ENCODE peak calls at places on chromosomes 6 and 20, in nine cellular contexts. One of them, this sample, is unnamed.

GRCh38 chr6:13766201-13766634 is 48.1 kb downstream of the MCUR1 start:
- DNase-seq in astrocyte of the cerebellum: no peak
- DNase-seq in spleen: no peak
- DNase-seq in AG04450: no peak
- DNase-seq in AG09309: peak
- DNase-seq in kidney: no peak
- DNase-seq in tibial artery: no peak
- DNase-seq in colonic mucosa: no peak
- DNase-seq in ovary: no peak
- DNase-seq in this sample: no peak

GRCh38 chr6:156718647-156719394 is 58.4 kb upstream of the ARID1B start:
- DNase-seq in colonic mucosa: peak
- DNase-seq in ovary: peak
- DNase-seq in AG04450: no peak
- DNase-seq in tibial artery: peak
- DNase-seq in AG09309: peak
- DNase-seq in kidney: peak
- DNase-seq in spleen: no peak
- DNase-seq in astrocyte of the cerebellum: no peak
- DNase-seq in this sample: no peak

GRCh38 chr20:37238426-37238825 is 23.2 kb downstream of the GHRH start:
- DNase-seq in tibial artery: no peak
- DNase-seq in colonic mucosa: no peak
- DNase-seq in AG09309: no peak
- DNase-seq in AG04450: no peak
- DNase-seq in astrocyte of the cerebellum: no peak
- DNase-seq in spleen: no peak
- DNase-seq in ovary: no peak
- DNase-seq in kidney: no peak
- DNase-seq in this sample: no peak

GRCh38 chr6:71333700-71334099 is 45.1 kb downstream of the OGFRL1 start:
- DNase-seq in AG04450: peak
- DNase-seq in AG09309: peak
- DNase-seq in kidney: no peak
- DNase-seq in colonic mucosa: no peak
- DNase-seq in tibial artery: peak
- DNase-seq in astrocyte of the cerebellum: peak
- DNase-seq in spleen: no peak
- DNase-seq in ovary: no peak
- DNase-seq in this sample: no peak

GRCh38 chr20:9117548-9117947 is 48.7 kb downstream of the PLCB4 start:
- DNase-seq in ovary: no peak
- DNase-seq in kidney: no peak
- DNase-seq in tibial artery: no peak
- DNase-seq in spleen: no peak
- DNase-seq in colonic mucosa: no peak
- DNase-seq in AG09309: no peak
- DNase-seq in astrocyte of the cerebellum: no peak
- DNase-seq in AG04450: no peak
- DNase-seq in this sample: no peak

GRCh38 chr6:1678201-1678600 is 68.5 kb downstream of the FOXC1 start:
- DNase-seq in tibial artery: no peak
- DNase-seq in astrocyte of the cerebellum: no peak
- DNase-seq in kidney: no peak
- DNase-seq in AG04450: no peak
- DNase-seq in AG09309: no peak
- DNase-seq in spleen: no peak
- DNase-seq in ovary: no peak
- DNase-seq in colonic mucosa: no peak
- DNase-seq in this sample: peak

GRCh38 chr6:40798069-40798770 is 211.1 kb upstream of the LRFN2 start:
- DNase-seq in spleen: no peak
- DNase-seq in tibial artery: no peak
- DNase-seq in astrocyte of the cerebellum: no peak
- DNase-seq in AG09309: no peak
- DNase-seq in kidney: no peak
- DNase-seq in AG04450: no peak
- DNase-seq in ovary: no peak
- DNase-seq in colonic mucosa: no peak
- DNase-seq in this sample: no peak

GRCh38 chr6:45730232-45730631 is 285.4 kb downstream of the CLIC5 start:
- DNase-seq in kidney: no peak
- DNase-seq in ovary: no peak
- DNase-seq in colonic mucosa: no peak
- DNase-seq in AG04450: no peak
- DNase-seq in tibial artery: no peak
- DNase-seq in AG09309: no peak
- DNase-seq in spleen: no peak
- DNase-seq in astrocyte of the cerebellum: no peak
- DNase-seq in this sample: no peak

GRCh38 chr6:105748737-105749161 is 337.4 kb upstream of the PRDM1 start:
- DNase-seq in spleen: no peak
- DNase-seq in tibial artery: no peak
- DNase-seq in AG09309: no peak
- DNase-seq in AG04450: peak
- DNase-seq in colonic mucosa: no peak
- DNase-seq in kidney: peak
- DNase-seq in astrocyte of the cerebellum: no peak
- DNase-seq in ovary: no peak
- DNase-seq in this sample: no peak

GRCh38 chr6:27476090-27476489 is 3.2 kb upstream of the ZNF184 start:
- DNase-seq in spleen: no peak
- DNase-seq in colonic mucosa: no peak
- DNase-seq in astrocyte of the cerebellum: no peak
- DNase-seq in tibial artery: no peak
- DNase-seq in ovary: no peak
- DNase-seq in AG09309: no peak
- DNase-seq in AG04450: no peak
- DNase-seq in kidney: no peak
- DNase-seq in this sample: no peak

GRCh38 chr6:149046822-149047246 is 270.7 kb upstream of the TAB2 start:
- DNase-seq in kidney: no peak
- DNase-seq in ovary: no peak
- DNase-seq in spleen: no peak
- DNase-seq in tibial artery: no peak
- DNase-seq in AG09309: no peak
- DNase-seq in astrocyte of the cerebellum: peak
- DNase-seq in AG04450: no peak
- DNase-seq in colonic mucosa: no peak
- DNase-seq in this sample: peak

GRCh38 chr6:92538296-92538695 is 881.1 kb downstream of the EPHA7 start:
- DNase-seq in kidney: no peak
- DNase-seq in astrocyte of the cerebellum: peak
- DNase-seq in AG09309: no peak
- DNase-seq in spleen: no peak
- DNase-seq in ovary: no peak
- DNase-seq in colonic mucosa: no peak
- DNase-seq in tibial artery: no peak
- DNase-seq in AG04450: no peak
- DNase-seq in this sample: no peak

DNA sequence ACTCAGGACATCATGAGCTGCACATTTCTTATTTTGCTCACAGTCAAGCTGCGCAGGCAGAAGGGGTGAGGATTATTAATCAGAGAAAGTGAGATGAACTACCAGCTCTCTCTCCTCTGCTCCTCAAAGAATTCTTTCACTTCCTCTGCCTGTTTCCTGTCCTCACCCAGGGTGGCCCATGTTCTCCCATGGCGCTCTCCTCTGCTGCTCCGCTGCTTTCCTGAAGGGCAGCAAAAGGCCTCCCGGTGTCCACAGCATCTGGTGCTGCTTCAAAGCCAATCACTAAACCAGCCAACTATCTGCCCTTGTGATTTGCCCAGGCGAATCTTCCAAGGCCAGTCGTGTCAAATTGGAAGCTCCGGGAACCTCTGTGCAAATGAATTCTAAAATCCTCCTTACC is 324.2 kb downstream of the TPBG start:
- DNase-seq in spleen: no peak
- DNase-seq in astrocyte of the cerebellum: no peak
- DNase-seq in colonic mucosa: no peak
- DNase-seq in AG04450: no peak
- DNase-seq in AG09309: no peak
- DNase-seq in ovary: no peak
- DNase-seq in kidney: no peak
- DNase-seq in tibial artery: no peak
- DNase-seq in this sample: no peak
- H3K4me3 ChIP-seq in spleen: no peak
- H3K4me3 ChIP-seq in astrocyte of the cerebellum: no peak
- H3K4me3 ChIP-seq in colonic mucosa: no peak
- H3K4me3 ChIP-seq in AG04450: no peak
- H3K4me3 ChIP-seq in AG09309: no peak
- H3K4me3 ChIP-seq in ovary: no peak
- H3K4me3 ChIP-seq in kidney: no peak
- H3K4me3 ChIP-seq in tibial artery: no peak
- H3K4me3 ChIP-seq in this sample: no peak

GRCh38 chr6:42968783-42969182 is 8.2 kb downstream of the GNMT start:
- DNase-seq in kidney: no peak
- DNase-seq in AG04450: no peak
- DNase-seq in astrocyte of the cerebellum: no peak
- DNase-seq in AG09309: no peak
- DNase-seq in colonic mucosa: no peak
- DNase-seq in tibial artery: no peak
- DNase-seq in spleen: no peak
- DNase-seq in ovary: no peak
- DNase-seq in this sample: no peak

GRCh38 chr6:42968126-42968701 is 7.7 kb downstream of the GNMT start:
- DNase-seq in AG09309: no peak
- DNase-seq in astrocyte of the cerebellum: no peak
- DNase-seq in tibial artery: no peak
- DNase-seq in spleen: peak
- DNase-seq in AG04450: no peak
- DNase-seq in colonic mucosa: no peak
- DNase-seq in kidney: no peak
- DNase-seq in ovary: no peak
- DNase-seq in this sample: no peak

GRCh38 chr6:42970859-42971612 is 7.9 kb downstream of the PEX6 start:
- DNase-seq in AG04450: no peak
- DNase-seq in AG09309: no peak
- DNase-seq in ovary: no peak
- DNase-seq in kidney: no peak
- DNase-seq in spleen: no peak
- DNase-seq in tibial artery: no peak
- DNase-seq in astrocyte of the cerebellum: no peak
- DNase-seq in colonic mucosa: no peak
- DNase-seq in this sample: no peak

GRCh38 chr6:42969934-42970333 is 9.0 kb downstream of the PEX6 start:
- DNase-seq in AG04450: no peak
- DNase-seq in kidney: no peak
- DNase-seq in AG09309: no peak
- DNase-seq in ovary: no peak
- DNase-seq in tibial artery: no peak
- DNase-seq in astrocyte of the cerebellum: no peak
- DNase-seq in colonic mucosa: no peak
- DNase-seq in spleen: no peak
- DNase-seq in this sample: no peak

DNA sequence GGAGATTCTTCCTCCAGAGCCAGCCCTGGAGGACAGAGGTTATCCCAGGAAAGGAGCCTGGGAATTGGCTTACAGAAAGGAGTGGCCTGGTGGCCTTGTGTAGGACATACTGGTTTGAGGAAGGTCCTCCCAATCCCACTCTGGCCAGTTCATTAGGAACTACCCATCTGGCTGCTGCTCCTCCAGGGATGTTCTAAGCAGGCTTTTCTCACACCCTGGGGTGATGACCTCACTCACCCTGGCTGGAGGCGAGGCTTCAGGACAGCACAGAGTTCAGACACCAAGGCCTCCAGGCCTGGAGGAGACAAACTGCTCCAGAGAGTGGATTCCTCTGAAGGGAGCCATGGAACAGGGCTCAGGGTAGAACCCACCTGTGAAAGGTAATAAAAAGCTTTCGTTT is 8.9 kb downstream of the GNMT start:
- DNase-seq in kidney: no peak
- DNase-seq in colonic mucosa: no peak
- DNase-seq in tibial artery: no peak
- DNase-seq in AG04450: no peak
- DNase-seq in ovary: no peak
- DNase-seq in AG09309: no peak
- DNase-seq in astrocyte of the cerebellum: no peak
- DNase-seq in spleen: no peak
- DNase-seq in this sample: no peak
- H3K4me3 ChIP-seq in kidney: no peak
- H3K4me3 ChIP-seq in colonic mucosa: no peak
- H3K4me3 ChIP-seq in tibial artery: no peak
- H3K4me3 ChIP-seq in AG04450: no peak
- H3K4me3 ChIP-seq in ovary: no peak
- H3K4me3 ChIP-seq in AG09309: no peak
- H3K4me3 ChIP-seq in astrocyte of the cerebellum: no peak
- H3K4me3 ChIP-seq in spleen: no peak
- H3K4me3 ChIP-seq in this sample: no peak

DNA sequence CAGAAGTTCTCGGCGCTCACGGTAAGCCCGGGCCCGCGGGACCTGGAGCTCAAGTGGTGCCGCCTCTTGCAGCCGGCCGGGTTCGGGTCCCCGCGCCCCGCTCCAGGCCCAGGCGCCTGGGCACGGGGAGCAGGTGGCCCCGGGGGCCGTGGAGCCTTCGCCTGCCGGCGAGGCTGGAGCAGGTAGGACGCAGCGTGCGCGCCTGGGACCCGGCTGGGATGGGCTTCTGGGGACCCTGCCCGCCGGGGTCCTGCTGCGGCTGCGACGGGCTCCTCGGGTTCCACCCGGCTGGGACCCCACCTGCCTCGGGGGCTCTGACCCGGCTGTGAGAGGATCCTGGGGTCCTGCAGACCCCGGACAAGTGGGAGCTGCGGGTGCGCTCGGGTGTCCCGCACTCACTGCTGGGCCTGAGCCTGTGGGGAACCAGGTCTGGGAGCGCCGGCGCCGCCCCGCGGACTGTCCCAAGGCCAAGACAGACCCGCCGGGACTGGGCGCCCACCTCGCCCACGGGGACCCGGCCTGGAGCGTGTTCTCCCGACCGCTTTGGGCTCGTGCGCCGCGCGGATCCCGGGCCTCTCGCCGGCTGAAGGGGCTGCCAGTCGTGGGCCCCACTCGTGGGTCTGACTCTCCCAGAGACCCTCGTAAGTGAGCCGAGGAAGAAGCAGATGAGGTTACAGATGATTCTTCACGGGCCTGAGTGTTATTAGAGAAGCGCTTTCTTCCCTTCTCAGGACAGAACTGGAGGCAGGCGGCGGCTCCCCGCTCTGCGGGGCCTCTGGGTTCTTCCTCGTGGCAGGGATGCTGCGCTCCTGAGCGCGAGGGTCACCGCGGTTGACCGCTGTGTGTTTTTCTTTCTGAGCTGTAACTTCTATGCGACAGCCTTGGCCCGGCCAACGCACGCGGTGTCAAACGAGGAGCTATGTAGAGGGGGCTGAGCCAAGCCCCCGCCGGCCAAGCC is 729 bp downstream of the SMOC2 start:
- DNase-seq in ovary: peak
- DNase-seq in colonic mucosa: no peak
- DNase-seq in AG09309: no peak
- DNase-seq in tibial artery: no peak
- DNase-seq in spleen: no peak
- DNase-seq in astrocyte of the cerebellum: no peak
- DNase-seq in kidney: peak
- DNase-seq in AG04450: no peak
- DNase-seq in this sample: no peak
- H3K4me3 ChIP-seq in ovary: peak
- H3K4me3 ChIP-seq in colonic mucosa: peak
- H3K4me3 ChIP-seq in AG09309: no peak
- H3K4me3 ChIP-seq in tibial artery: peak
- H3K4me3 ChIP-seq in spleen: peak
- H3K4me3 ChIP-seq in astrocyte of the cerebellum: no peak
- H3K4me3 ChIP-seq in kidney: no peak
- H3K4me3 ChIP-seq in AG04450: no peak
- H3K4me3 ChIP-seq in this sample: peak

GRCh38 chr6:25576920-25577319 is 75.1 kb upstream of the SCGN start:
- DNase-seq in kidney: no peak
- DNase-seq in tibial artery: no peak
- DNase-seq in spleen: no peak
- DNase-seq in AG09309: no peak
- DNase-seq in astrocyte of the cerebellum: peak
- DNase-seq in colonic mucosa: no peak
- DNase-seq in AG04450: no peak
- DNase-seq in ovary: no peak
- DNase-seq in this sample: no peak
- H3K4me3 ChIP-seq in kidney: no peak
- H3K4me3 ChIP-seq in tibial artery: no peak
- H3K4me3 ChIP-seq in spleen: no peak
- H3K4me3 ChIP-seq in AG09309: no peak
- H3K4me3 ChIP-seq in astrocyte of the cerebellum: no peak
- H3K4me3 ChIP-seq in colonic mucosa: no peak
- H3K4me3 ChIP-seq in AG04450: no peak
- H3K4me3 ChIP-seq in ovary: no peak
- H3K4me3 ChIP-seq in this sample: no peak

This sample was measured in small intestine.